ENCODE peak calls at places on chromosomes 7 and 10, in eight cellular contexts. Y is ELR; F is activated effector memory CD4-positive, alpha-beta T cell treated with Interleukin-2 at 50 U/mL for 16 hours; W is RPMI8226; A is HT-29; G is stimulated activated CD8-positive, alpha-beta memory T cell treated with anti-CD3 and anti-CD28 coated beads, Interleukin-2, amount 100 ng/mL, for 48 hours; T is CD4-positive, alpha-beta T cell; I is HAP-1. D is an unnamed sample.

GRCh38 chr7:40544932-40545331 is 410.1 kb downstream of the SUGCT start:
- DNase-seq in T (no peak), W (no peak), F (no peak), A (no peak), Y (no peak), I (no peak), G (no peak), D (no peak)

GRCh38 chr7:122758501-122758900 is 55.8 kb upstream of the RNF148 start:
- DNase-seq in I (no peak), T (no peak), F (no peak), G (no peak), Y (no peak), A (no peak), W (no peak), D (no peak)

GRCh38 chr10:120559800-120560199 is 102.8 kb downstream of the PLPP4 start:
- DNase-seq in I (no peak), A (no peak), G (no peak), Y (no peak), W (no peak), T (no peak), F (no peak), D (no peak)

GRCh38 chr7:138169441-138169851 is 93.2 kb downstream of the AKR1D1 start:
- DNase-seq in W (no peak), T (no peak), F (no peak), Y (no peak), G (no peak), I (peak), A (no peak), D (no peak)

GRCh38 chr7:100090527-100091410 is 2.0 kb downstream of the COPS6 start:
- DNase-seq in I (no peak), G (no peak), Y (peak), T (no peak), F (no peak), A (no peak), W (no peak), D (no peak)

GRCh38 chr7:126339813-126340212 is 912.9 kb downstream of the GRM8 start:
- DNase-seq in F (no peak), Y (no peak), I (no peak), T (no peak), W (no peak), G (no peak), A (no peak), D (no peak)

GRCh38 chr10:11443468-11444147 is 167.8 kb downstream of the USP6NL start:
- DNase-seq in I (no peak), F (no peak), W (no peak), G (no peak), Y (no peak), A (no peak), T (peak), D (no peak)

GRCh38 chr7:34133983-34134782 is 228.8 kb downstream of the BMPER start:
- DNase-seq in F (no peak), A (peak), G (peak), Y (peak), T (no peak), I (peak), W (peak), D (peak)

GRCh38 chr10:80535671-80536360 is 1.9 kb upstream of the SH2D4B start:
- DNase-seq in A (peak), Y (no peak), W (peak), I (no peak), F (peak), T (peak), G (peak), D (peak)

GRCh38 chr7:76300210-76300731 is 2.2 kb upstream of the HSPB1 start:
- DNase-seq in T (no peak), I (no peak), W (no peak), A (peak), F (no peak), G (no peak), Y (peak), D (no peak)

GRCh38 chr10:129605266-129605985 is 138.4 kb downstream of the MGMT start:
- DNase-seq in G (no peak), I (no peak), T (no peak), W (no peak), A (no peak), F (no peak), Y (no peak), D (no peak)

GRCh38 chr10:43160067-43160918 is 22.0 kb downstream of the CSGALNACT2 start:
- DNase-seq in F (no peak), W (no peak), I (no peak), G (peak), A (no peak), Y (peak), T (no peak), D (no peak)

GRCh38 chr7:129453510-129454248 is 19.4 kb downstream of the STRIP2 start:
- DNase-seq in Y (no peak), T (no peak), W (no peak), G (no peak), I (no peak), A (no peak), F (no peak), D (no peak)